ENCODE peak calls at places on chromosomes 4 and X, in six cellular contexts. I is CD8-positive, alpha-beta T cell; P is esophagus squamous epithelium; Q is activated T-helper 1 cell treated with Interleukin-2 at 50 U/mL for 16 hours; E is upper lobe of right lung; B is stromal cell of bone marrow. M is an unnamed sample.

GRCh38 chr4:891747-892146 is 40.4 kb downstream of the GAK start:
- DNase-seq in Q (no peak), I (no peak), P (no peak), E (no peak), B (no peak), M (peak)

GRCh38 chr4:181364504-181364903 is 878.7 kb upstream of the TENM3 start:
- DNase-seq in P (no peak), E (no peak), Q (no peak), I (no peak), B (no peak), M (no peak)

GRCh38 chr4:54940996-54941395 is 184.4 kb downstream of the KDR start:
- DNase-seq in I (no peak), E (no peak), Q (no peak), B (no peak), P (no peak), M (no peak)

GRCh38 chr4:76549765-76550164 is 114.7 kb downstream of the SHROOM3 start:
- DNase-seq in Q (no peak), E (no peak), I (no peak), P (no peak), B (no peak), M (no peak)

GRCh38 chrX:151988706-151989299 is 14.3 kb upstream of the GABRE start:
- DNase-seq in Q (no peak), E (no peak), I (no peak), B (no peak), P (no peak), M (no peak)

GRCh38 chr4:140971077-140971792 is 162.0 kb downstream of the RNF150 start:
- DNase-seq in B (no peak), I (no peak), P (no peak), Q (no peak), E (no peak), M (no peak)

GRCh38 chrX:110412971-110413726 is 54.5 kb downstream of the RTL9 start:
- DNase-seq in I (peak), B (no peak), P (no peak), E (peak), Q (peak), M (peak)

GRCh38 chr4:8391972-8392371 is 48.6 kb downstream of the ACOX3 start:
- DNase-seq in Q (no peak), P (no peak), B (peak), I (no peak), E (no peak), M (no peak)

GRCh38 chrX:19554786-19555185 is 39.5 kb upstream of the MAP3K15 start:
- DNase-seq in B (peak), E (no peak), Q (no peak), P (no peak), I (no peak), M (no peak)

GRCh38 chr4:168440442-168441264 is 39.6 kb downstream of the DDX60L start:
- DNase-seq in Q (no peak), E (no peak), I (no peak), P (no peak), B (peak), M (no peak)

GRCh38 chr4:5137927-5138326 is 86.6 kb downstream of the STK32B start:
- DNase-seq in I (no peak), B (peak), P (no peak), Q (no peak), E (no peak), M (no peak)

GRCh38 chr4:112284166-112284565 is 1.5 kb downstream of the TIFA start:
- DNase-seq in E (no peak), P (no peak), I (no peak), Q (no peak), B (no peak), M (peak)

GRCh38 chr4:163808091-163808490 is 313.6 kb downstream of the TMA16 start:
- DNase-seq in P (no peak), I (no peak), E (no peak), Q (no peak), B (no peak), M (no peak)

GRCh38 chrX:45758319-45758718 is 557.6 kb upstream of the DIPK2B start:
- DNase-seq in Q (no peak), B (peak), I (peak), P (no peak), E (no peak), M (no peak)

GRCh38 chr4:38002451-38003071 is 42.4 kb downstream of the PTTG2 start:
- DNase-seq in I (no peak), B (no peak), P (no peak), Q (no peak), E (no peak), M (no peak)

GRCh38 chr4:151226004-151226932 is 50.7 kb upstream of the PRSS48 start:
- DNase-seq in Q (no peak), E (no peak), P (no peak), I (no peak), B (peak), M (no peak)

GRCh38 chr4:168743576-168743975 is 246.7 kb downstream of the PALLD start:
- DNase-seq in Q (no peak), I (no peak), P (no peak), E (no peak), B (no peak), M (no peak)